ENCODE peak calls at places on chromosome 11, in nine cellular contexts. I is uterus; J is CD4-positive, alpha-beta memory T cell; W is CD8-positive, alpha-beta memory T cell; S is stomach; D is sigmoid colon; G is tibial artery; F is adipocyte; E is aorta. X is an unnamed sample.
A peak's percentile ranks its signal among the peaks of the same experiment; 100 is the strongest.

GRCh38 chr11:116936754-116937153 is 99.3 kb upstream of the APOA1 start:
- DNase-seq in I (no peak), J (no peak), W (no peak), S (no peak), D (no peak), G (no peak), F (no peak), E (no peak), X (no peak)

GRCh38 chr11:10405858-10406592 is 49.0 kb upstream of the AMPD3 start:
- DNase-seq in I (peak; percentile 62), J (peak; percentile 54), W (no peak), S (peak; percentile 48), D (peak; percentile 88), G (peak; percentile 80), F (peak; percentile 97), E (peak; percentile 81), X (peak; percentile 70)

GRCh38 chr11:11786771-11787170 is 55.0 kb upstream of the USP47 start:
- DNase-seq in I (no peak), J (no peak), W (no peak), S (no peak), D (no peak), G (no peak), F (peak; percentile 52), E (no peak), X (no peak)

GRCh38 chr11:8765294-8765693 is 82.7 kb downstream of the RPL27A start:
- DNase-seq in I (no peak), J (no peak), W (no peak), S (no peak), D (no peak), G (no peak), F (peak; percentile 71), E (no peak), X (no peak)

GRCh38 chr11:106304274-106304673 is 226.8 kb downstream of the AASDHPPT start:
- DNase-seq in I (no peak), J (no peak), W (no peak), S (no peak), D (no peak), G (no peak), F (peak; percentile 59), E (no peak), X (no peak)

GRCh38 chr11:12053606-12054361 is 45.4 kb upstream of the DKK3 start:
- DNase-seq in I (no peak), J (no peak), W (no peak), S (no peak), D (peak; percentile 50), G (peak; percentile 60), F (no peak), E (peak; percentile 68), X (no peak)

GRCh38 chr11:21588754-21589153 is 604.1 kb upstream of the ANO5 start:
- DNase-seq in I (no peak), J (no peak), W (no peak), S (no peak), D (no peak), G (no peak), F (no peak), E (no peak), X (no peak)

GRCh38 chr11:111344032-111344431 is 35.0 kb downstream of the POU2AF1 start:
- DNase-seq in I (peak; percentile 81), J (no peak), W (no peak), S (no peak), D (peak; percentile 93), G (peak; percentile 72), F (peak; percentile 67), E (peak; percentile 82), X (peak; percentile 78)

GRCh38 chr11:124415356-124415923 is 9.2 kb downstream of the OR8B4 start:
- DNase-seq in I (no peak), J (no peak), W (no peak), S (no peak), D (no peak), G (no peak), F (peak; percentile 79), E (no peak), X (no peak)

GRCh38 chr11:79390923-79391322 is 49.9 kb downstream of the TENM4 start:
- DNase-seq in I (no peak), J (no peak), W (no peak), S (no peak), D (no peak), G (no peak), F (no peak), E (no peak), X (no peak)

GRCh38 chr11:12066799-12067508 is 43.4 kb upstream of the MICAL2 start:
- DNase-seq in I (peak; percentile 56), J (no peak), W (no peak), S (no peak), D (peak; percentile 87), G (peak; percentile 36), F (peak; percentile 64), E (peak; percentile 66), X (peak; percentile 85)

GRCh38 chr11:2891901-2892214 is 6.3 kb upstream of the CDKN1C start:
- DNase-seq in I (peak; percentile 75), J (no peak), W (no peak), S (peak; percentile 82), D (no peak), G (no peak), F (no peak), E (no peak), X (peak; percentile 51)

GRCh38 chr11:14971865-14972580 is at the start of gene CALCA:
- DNase-seq in I (no peak), J (no peak), W (no peak), S (no peak), D (no peak), G (no peak), F (no peak), E (peak; percentile 75), X (no peak)

DNA sequence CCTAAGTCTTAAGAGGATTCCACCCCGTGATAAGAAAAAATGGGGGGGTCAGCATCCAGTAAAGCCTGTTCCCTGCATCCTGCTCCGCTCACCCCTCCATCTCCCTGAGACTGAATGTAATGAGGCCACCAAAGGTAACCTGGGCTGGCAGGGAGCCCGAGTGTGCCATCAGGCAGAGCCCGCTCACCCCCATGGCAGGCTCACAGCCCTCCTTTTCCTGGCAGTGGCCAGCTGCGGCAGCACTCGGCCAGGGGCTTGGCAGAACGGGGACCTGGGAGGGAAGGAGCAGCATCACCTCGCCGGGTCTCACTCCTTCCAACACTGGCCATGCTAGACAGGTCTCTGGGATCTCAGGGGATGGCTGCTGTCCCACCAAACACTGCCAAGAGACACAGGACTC is 64.4 kb downstream of the PRDM11 start:
- DNase-seq in I (no peak), J (no peak), W (no peak), S (no peak), D (peak; percentile 70), G (no peak), F (no peak), E (no peak), X (peak; percentile 61)
- H3K4me1 ChIP-seq in I (peaks cover 20% of the 10 kb centered on the region), J (no peaks in the 10 kb centered on the region), W (no peaks in the 10 kb centered on the region), S (peaks cover 18% of the 10 kb centered on the region), D (peaks cover 38% of the 10 kb centered on the region), G (no peaks in the 10 kb centered on the region), F (peaks cover 17% of the 10 kb centered on the region), E (no peaks in the 10 kb centered on the region), X (peaks cover 28% of the 10 kb centered on the region)

GRCh38 chr11:282630-283360 is 4.6 kb downstream of the NLRP6 start:
- DNase-seq in I (no peak), J (no peak), W (no peak), S (no peak), D (no peak), G (no peak), F (no peak), E (peak; percentile 64), X (peak; percentile 22)
- H3K4me1 ChIP-seq in I (peaks cover 8% of the 10 kb centered on the region), J (peaks cover 74% of the 10 kb centered on the region), W (peaks cover 58% of the 10 kb centered on the region), S (peaks cover 30% of the 10 kb centered on the region), D (peaks cover 31% of the 10 kb centered on the region), G (no peaks in the 10 kb centered on the region), F (no peaks in the 10 kb centered on the region), E (no peaks in the 10 kb centered on the region), X (no peaks in the 10 kb centered on the region)

GRCh38 chr11:71996946-71997345 is 1.8 kb upstream of the IL18BP start:
- DNase-seq in I (no peak), J (no peak), W (no peak), S (no peak), D (peak; percentile 68), G (no peak), F (no peak), E (peak; percentile 70), X (peak; percentile 69)

GRCh38 chr11:71996517-71996916 is 2.2 kb upstream of the IL18BP start:
- DNase-seq in I (no peak), J (no peak), W (no peak), S (no peak), D (no peak), G (no peak), F (no peak), E (peak; percentile 55), X (no peak)

GRCh38 chr11:71994786-71995185 is 3.9 kb upstream of the IL18BP start:
- DNase-seq in I (no peak), J (no peak), W (no peak), S (no peak), D (no peak), G (no peak), F (no peak), E (no peak), X (no peak)

GRCh38 chr11:71997594-71997993 is 1.1 kb upstream of the IL18BP start:
- DNase-seq in I (no peak), J (no peak), W (no peak), S (no peak), D (no peak), G (no peak), F (no peak), E (peak; percentile 58), X (no peak)

GRCh38 chr11:71995726-71996291 is 2.9 kb upstream of the IL18BP start:
- DNase-seq in I (no peak), J (no peak), W (no peak), S (no peak), D (no peak), G (no peak), F (no peak), E (no peak), X (no peak)
- H3K4me1 ChIP-seq in I (no peaks in the 10 kb centered on the region), J (peaks cover 26% of the 10 kb centered on the region), W (peaks cover 25% of the 10 kb centered on the region), S (peaks cover 23% of the 10 kb centered on the region), D (peaks cover 21% of the 10 kb centered on the region), G (no peaks in the 10 kb centered on the region), F (peaks cover 9% of the 10 kb centered on the region), E (no peaks in the 10 kb centered on the region), X (peaks cover 5% of the 10 kb centered on the region)

GRCh38 chr11:120336641-120337132 is 474 bp downstream of the ARHGEF12 start:
- DNase-seq in I (no peak), J (no peak), W (no peak), S (no peak), D (peak; percentile 77), G (no peak), F (no peak), E (peak; percentile 87), X (peak; percentile 66)
- H3K4me1 ChIP-seq in I (no peaks in the 10 kb centered on the region), J (peaks cover 33% of the 10 kb centered on the region), W (peaks cover 25% of the 10 kb centered on the region), S (peaks cover 49% of the 10 kb centered on the region), D (peaks cover 75% of the 10 kb centered on the region), G (no peaks in the 10 kb centered on the region), F (peaks cover 57% of the 10 kb centered on the region), E (peaks cover 2% of the 10 kb centered on the region), X (peaks cover 36% of the 10 kb centered on the region)

DNA sequence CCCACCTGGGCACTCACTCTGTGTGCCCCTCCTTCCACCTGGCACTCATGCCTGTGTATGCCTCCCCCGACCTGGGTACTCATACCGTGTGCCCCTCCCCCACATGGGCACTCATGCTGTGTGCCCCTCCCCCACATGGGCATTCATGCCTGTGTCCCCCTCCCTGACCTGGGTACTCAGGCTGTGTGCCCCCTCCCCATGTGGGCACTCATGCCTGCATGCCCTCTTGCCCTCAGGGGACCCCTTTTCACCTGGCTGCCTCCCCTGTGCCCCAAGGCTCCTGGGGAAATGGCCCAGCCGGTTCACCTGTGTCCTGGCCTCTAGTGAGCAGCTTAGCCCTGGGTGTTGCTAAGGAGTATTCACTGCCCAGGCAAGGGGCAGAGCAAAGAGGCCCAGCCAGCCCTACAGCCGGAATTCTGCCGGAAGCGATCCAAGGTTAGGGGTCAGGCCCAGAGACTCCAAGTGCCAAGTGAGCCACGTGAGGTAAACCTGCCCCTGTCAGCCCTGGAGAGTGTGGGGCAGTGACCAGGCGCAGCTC is 5.7 kb upstream of the IFITM10 start:
- DNase-seq in I (no peak), J (no peak), W (no peak), S (peak; percentile 82), D (no peak), G (no peak), F (no peak), E (peak; percentile 65), X (peak; percentile 53)
- H3K4me1 ChIP-seq in I (peaks cover 6% of the 10 kb centered on the region), J (peaks cover 62% of the 10 kb centered on the region), W (peaks cover 75% of the 10 kb centered on the region), S (peaks cover 81% of the 10 kb centered on the region), D (peaks cover 23% of the 10 kb centered on the region), G (no peaks in the 10 kb centered on the region), F (peaks cover 26% of the 10 kb centered on the region), E (no peaks in the 10 kb centered on the region), X (peaks cover 83% of the 10 kb centered on the region)